ENCODE peak calls at places on chromosomes 1 and 21, in seven cellular contexts. One of them, this sample, is unnamed.

GRCh38 chr1:111593403-111594127 is 26.0 kb upstream of the RAP1A start:
- DNase-seq in H1: no peak
- DNase-seq in activated naive CD8-positive, alpha-beta T cell treated with anti-CD3 and anti-CD28 coated beads, Interleukin-2, amount 50 U/mL, for 24 hours: no peak
- DNase-seq in posterior cingulate gyrus: no peak
- DNase-seq in activated CD4-positive, alpha-beta T cell treated with anti-CD3 and anti-CD28 coated beads, Interleukin-2, amount 50 U/mL, for 4 hours: no peak
- DNase-seq in M059J: peak; percentile 57
- DNase-seq in HTR-8/SVneo: no peak
- DNase-seq in this sample: no peak

GRCh38 chr1:32500387-32501209 is 35.7 kb downstream of the ZBTB8B start:
- DNase-seq in H1: peak; percentile 80
- DNase-seq in posterior cingulate gyrus: peak; percentile 65
- DNase-seq in activated naive CD8-positive, alpha-beta T cell treated with anti-CD3 and anti-CD28 coated beads, Interleukin-2, amount 50 U/mL, for 24 hours: peak; percentile 42
- DNase-seq in activated CD4-positive, alpha-beta T cell treated with anti-CD3 and anti-CD28 coated beads, Interleukin-2, amount 50 U/mL, for 4 hours: no peak
- DNase-seq in M059J: peak; percentile 63
- DNase-seq in HTR-8/SVneo: no peak
- DNase-seq in this sample: peak; percentile 63

GRCh38 chr1:83689900-83690868 is 308.7 kb downstream of the TTLL7 start:
- DNase-seq in H1: no peak
- DNase-seq in M059J: peak; percentile 24
- DNase-seq in posterior cingulate gyrus: no peak
- DNase-seq in activated naive CD8-positive, alpha-beta T cell treated with anti-CD3 and anti-CD28 coated beads, Interleukin-2, amount 50 U/mL, for 24 hours: no peak
- DNase-seq in activated CD4-positive, alpha-beta T cell treated with anti-CD3 and anti-CD28 coated beads, Interleukin-2, amount 50 U/mL, for 4 hours: no peak
- DNase-seq in HTR-8/SVneo: no peak
- DNase-seq in this sample: no peak

GRCh38 chr1:168635129-168635528 is 58.7 kb downstream of the XCL1 start:
- DNase-seq in H1: no peak
- DNase-seq in activated CD4-positive, alpha-beta T cell treated with anti-CD3 and anti-CD28 coated beads, Interleukin-2, amount 50 U/mL, for 4 hours: no peak
- DNase-seq in M059J: peak; percentile 7
- DNase-seq in posterior cingulate gyrus: no peak
- DNase-seq in activated naive CD8-positive, alpha-beta T cell treated with anti-CD3 and anti-CD28 coated beads, Interleukin-2, amount 50 U/mL, for 24 hours: no peak
- DNase-seq in HTR-8/SVneo: no peak
- DNase-seq in this sample: no peak

GRCh38 chr21:44765231-44766013 is 36.2 kb downstream of the UBE2G2 start:
- DNase-seq in HTR-8/SVneo: no peak
- DNase-seq in activated CD4-positive, alpha-beta T cell treated with anti-CD3 and anti-CD28 coated beads, Interleukin-2, amount 50 U/mL, for 4 hours: no peak
- DNase-seq in H1: no peak
- DNase-seq in M059J: peak; percentile 83
- DNase-seq in activated naive CD8-positive, alpha-beta T cell treated with anti-CD3 and anti-CD28 coated beads, Interleukin-2, amount 50 U/mL, for 24 hours: no peak
- DNase-seq in posterior cingulate gyrus: no peak
- DNase-seq in this sample: no peak

GRCh38 chr1:229572286-229572685 is 13.8 kb upstream of the ABCB10 start:
- DNase-seq in HTR-8/SVneo: no peak
- DNase-seq in posterior cingulate gyrus: no peak
- DNase-seq in activated naive CD8-positive, alpha-beta T cell treated with anti-CD3 and anti-CD28 coated beads, Interleukin-2, amount 50 U/mL, for 24 hours: no peak
- DNase-seq in activated CD4-positive, alpha-beta T cell treated with anti-CD3 and anti-CD28 coated beads, Interleukin-2, amount 50 U/mL, for 4 hours: no peak
- DNase-seq in H1: no peak
- DNase-seq in M059J: no peak
- DNase-seq in this sample: no peak

GRCh38 chr1:162248854-162249535 is 127.7 kb downstream of the SPATA46 start:
- DNase-seq in activated naive CD8-positive, alpha-beta T cell treated with anti-CD3 and anti-CD28 coated beads, Interleukin-2, amount 50 U/mL, for 24 hours: no peak
- DNase-seq in activated CD4-positive, alpha-beta T cell treated with anti-CD3 and anti-CD28 coated beads, Interleukin-2, amount 50 U/mL, for 4 hours: no peak
- DNase-seq in M059J: peak; percentile 65
- DNase-seq in H1: peak; percentile 58
- DNase-seq in HTR-8/SVneo: no peak
- DNase-seq in posterior cingulate gyrus: peak; percentile 20
- DNase-seq in this sample: no peak

GRCh38 chr1:151820940-151821339 is 10.7 kb downstream of the RORC start:
- DNase-seq in posterior cingulate gyrus: no peak
- DNase-seq in activated CD4-positive, alpha-beta T cell treated with anti-CD3 and anti-CD28 coated beads, Interleukin-2, amount 50 U/mL, for 4 hours: no peak
- DNase-seq in activated naive CD8-positive, alpha-beta T cell treated with anti-CD3 and anti-CD28 coated beads, Interleukin-2, amount 50 U/mL, for 24 hours: no peak
- DNase-seq in HTR-8/SVneo: no peak
- DNase-seq in M059J: peak; percentile 28
- DNase-seq in H1: no peak
- DNase-seq in this sample: no peak

GRCh38 chr1:178724734-178725602 is at the start of gene RALGPS2:
- DNase-seq in posterior cingulate gyrus: peak; percentile 55
- DNase-seq in activated CD4-positive, alpha-beta T cell treated with anti-CD3 and anti-CD28 coated beads, Interleukin-2, amount 50 U/mL, for 4 hours: peak; percentile 56
- DNase-seq in M059J: peak; percentile 79
- DNase-seq in HTR-8/SVneo: peak; percentile 81
- DNase-seq in activated naive CD8-positive, alpha-beta T cell treated with anti-CD3 and anti-CD28 coated beads, Interleukin-2, amount 50 U/mL, for 24 hours: peak; percentile 63
- DNase-seq in H1: peak; percentile 79
- DNase-seq in this sample: peak; percentile 75

GRCh38 chr1:75855010-75855409 is 58.3 kb downstream of the MSH4 start:
- DNase-seq in activated naive CD8-positive, alpha-beta T cell treated with anti-CD3 and anti-CD28 coated beads, Interleukin-2, amount 50 U/mL, for 24 hours: no peak
- DNase-seq in HTR-8/SVneo: no peak
- DNase-seq in M059J: peak; percentile 59
- DNase-seq in H1: no peak
- DNase-seq in posterior cingulate gyrus: no peak
- DNase-seq in activated CD4-positive, alpha-beta T cell treated with anti-CD3 and anti-CD28 coated beads, Interleukin-2, amount 50 U/mL, for 4 hours: no peak
- DNase-seq in this sample: peak; percentile 25

GRCh38 chr1:32580348-32581017 is 41.3 kb downstream of the ZBTB8A start:
- DNase-seq in activated CD4-positive, alpha-beta T cell treated with anti-CD3 and anti-CD28 coated beads, Interleukin-2, amount 50 U/mL, for 4 hours: no peak
- DNase-seq in M059J: no peak
- DNase-seq in posterior cingulate gyrus: no peak
- DNase-seq in HTR-8/SVneo: no peak
- DNase-seq in activated naive CD8-positive, alpha-beta T cell treated with anti-CD3 and anti-CD28 coated beads, Interleukin-2, amount 50 U/mL, for 24 hours: no peak
- DNase-seq in H1: no peak
- DNase-seq in this sample: no peak

GRCh38 chr21:19603011-19603593 is 1199.5 kb upstream of the TMPRSS15 start:
- DNase-seq in H1: no peak
- DNase-seq in activated naive CD8-positive, alpha-beta T cell treated with anti-CD3 and anti-CD28 coated beads, Interleukin-2, amount 50 U/mL, for 24 hours: no peak
- DNase-seq in activated CD4-positive, alpha-beta T cell treated with anti-CD3 and anti-CD28 coated beads, Interleukin-2, amount 50 U/mL, for 4 hours: no peak
- DNase-seq in posterior cingulate gyrus: no peak
- DNase-seq in M059J: no peak
- DNase-seq in HTR-8/SVneo: no peak
- DNase-seq in this sample: no peak

GRCh38 chr1:154497026-154497806 is 4.8 kb upstream of the TDRD10 start:
- DNase-seq in HTR-8/SVneo: no peak
- DNase-seq in H1: no peak
- DNase-seq in posterior cingulate gyrus: no peak
- DNase-seq in activated CD4-positive, alpha-beta T cell treated with anti-CD3 and anti-CD28 coated beads, Interleukin-2, amount 50 U/mL, for 4 hours: no peak
- DNase-seq in activated naive CD8-positive, alpha-beta T cell treated with anti-CD3 and anti-CD28 coated beads, Interleukin-2, amount 50 U/mL, for 24 hours: no peak
- DNase-seq in M059J: no peak
- DNase-seq in this sample: no peak

GRCh38 chr1:19639999-19640362 is 4.1 kb upstream of the NBL1 start:
- DNase-seq in HTR-8/SVneo: no peak
- DNase-seq in activated CD4-positive, alpha-beta T cell treated with anti-CD3 and anti-CD28 coated beads, Interleukin-2, amount 50 U/mL, for 4 hours: no peak
- DNase-seq in posterior cingulate gyrus: no peak
- DNase-seq in M059J: peak; percentile 19
- DNase-seq in activated naive CD8-positive, alpha-beta T cell treated with anti-CD3 and anti-CD28 coated beads, Interleukin-2, amount 50 U/mL, for 24 hours: no peak
- DNase-seq in H1: no peak
- DNase-seq in this sample: peak; percentile 49

GRCh38 chr1:180195916-180196315 is 34.1 kb upstream of the LHX4 start:
- DNase-seq in HTR-8/SVneo: no peak
- DNase-seq in H1: no peak
- DNase-seq in activated naive CD8-positive, alpha-beta T cell treated with anti-CD3 and anti-CD28 coated beads, Interleukin-2, amount 50 U/mL, for 24 hours: no peak
- DNase-seq in posterior cingulate gyrus: no peak
- DNase-seq in activated CD4-positive, alpha-beta T cell treated with anti-CD3 and anti-CD28 coated beads, Interleukin-2, amount 50 U/mL, for 4 hours: no peak
- DNase-seq in M059J: no peak
- DNase-seq in this sample: no peak

GRCh38 chr1:94486990-94487389 is 54.6 kb downstream of the F3 start:
- DNase-seq in H1: no peak
- DNase-seq in M059J: no peak
- DNase-seq in HTR-8/SVneo: no peak
- DNase-seq in activated CD4-positive, alpha-beta T cell treated with anti-CD3 and anti-CD28 coated beads, Interleukin-2, amount 50 U/mL, for 4 hours: no peak
- DNase-seq in activated naive CD8-positive, alpha-beta T cell treated with anti-CD3 and anti-CD28 coated beads, Interleukin-2, amount 50 U/mL, for 24 hours: no peak
- DNase-seq in posterior cingulate gyrus: no peak
- DNase-seq in this sample: no peak

GRCh38 chr1:23593556-23594148 is 34.4 kb upstream of the ID3 start:
- DNase-seq in activated naive CD8-positive, alpha-beta T cell treated with anti-CD3 and anti-CD28 coated beads, Interleukin-2, amount 50 U/mL, for 24 hours: no peak
- DNase-seq in M059J: peak; percentile 85
- DNase-seq in posterior cingulate gyrus: no peak
- DNase-seq in HTR-8/SVneo: peak; percentile 48
- DNase-seq in activated CD4-positive, alpha-beta T cell treated with anti-CD3 and anti-CD28 coated beads, Interleukin-2, amount 50 U/mL, for 4 hours: no peak
- DNase-seq in H1: no peak
- DNase-seq in this sample: no peak

GRCh38 chr1:47280142-47280541 is 33.8 kb downstream of the STIL start:
- DNase-seq in posterior cingulate gyrus: no peak
- DNase-seq in M059J: no peak
- DNase-seq in H1: no peak
- DNase-seq in activated naive CD8-positive, alpha-beta T cell treated with anti-CD3 and anti-CD28 coated beads, Interleukin-2, amount 50 U/mL, for 24 hours: no peak
- DNase-seq in HTR-8/SVneo: no peak
- DNase-seq in activated CD4-positive, alpha-beta T cell treated with anti-CD3 and anti-CD28 coated beads, Interleukin-2, amount 50 U/mL, for 4 hours: no peak
- DNase-seq in this sample: peak; percentile 11

GRCh38 chr1:93980320-93980744 is 71.1 kb upstream of the GCLM start:
- DNase-seq in posterior cingulate gyrus: no peak
- DNase-seq in activated CD4-positive, alpha-beta T cell treated with anti-CD3 and anti-CD28 coated beads, Interleukin-2, amount 50 U/mL, for 4 hours: no peak
- DNase-seq in M059J: no peak
- DNase-seq in activated naive CD8-positive, alpha-beta T cell treated with anti-CD3 and anti-CD28 coated beads, Interleukin-2, amount 50 U/mL, for 24 hours: no peak
- DNase-seq in H1: peak; percentile 58
- DNase-seq in HTR-8/SVneo: no peak
- DNase-seq in this sample: no peak

GRCh38 chr1:17984510-17985085 is 123.0 kb upstream of the IGSF21 start:
- DNase-seq in H1: peak; percentile 86
- DNase-seq in activated CD4-positive, alpha-beta T cell treated with anti-CD3 and anti-CD28 coated beads, Interleukin-2, amount 50 U/mL, for 4 hours: no peak
- DNase-seq in posterior cingulate gyrus: no peak
- DNase-seq in M059J: peak; percentile 7
- DNase-seq in activated naive CD8-positive, alpha-beta T cell treated with anti-CD3 and anti-CD28 coated beads, Interleukin-2, amount 50 U/mL, for 24 hours: peak; percentile 26
- DNase-seq in HTR-8/SVneo: no peak
- DNase-seq in this sample: no peak

GRCh38 chr1:12001249-12001917 is 17.9 kb upstream of the MIIP start:
- DNase-seq in posterior cingulate gyrus: peak; percentile 39
- DNase-seq in activated CD4-positive, alpha-beta T cell treated with anti-CD3 and anti-CD28 coated beads, Interleukin-2, amount 50 U/mL, for 4 hours: peak; percentile 18
- DNase-seq in H1: peak; percentile 83
- DNase-seq in activated naive CD8-positive, alpha-beta T cell treated with anti-CD3 and anti-CD28 coated beads, Interleukin-2, amount 50 U/mL, for 24 hours: peak; percentile 62
- DNase-seq in M059J: peak; percentile 48
- DNase-seq in HTR-8/SVneo: peak; percentile 19
- DNase-seq in this sample: peak; percentile 60

GRCh38 chr1:11802616-11802972 is 3.2 kb downstream of the MTHFR start:
- DNase-seq in H1: no peak
- DNase-seq in HTR-8/SVneo: no peak
- DNase-seq in activated CD4-positive, alpha-beta T cell treated with anti-CD3 and anti-CD28 coated beads, Interleukin-2, amount 50 U/mL, for 4 hours: no peak
- DNase-seq in activated naive CD8-positive, alpha-beta T cell treated with anti-CD3 and anti-CD28 coated beads, Interleukin-2, amount 50 U/mL, for 24 hours: no peak
- DNase-seq in posterior cingulate gyrus: no peak
- DNase-seq in M059J: no peak
- DNase-seq in this sample: no peak

GRCh38 chr1:1308756-1309524 is 543 bp downstream of the PUSL1 start:
- DNase-seq in HTR-8/SVneo: no peak
- DNase-seq in M059J: no peak
- DNase-seq in activated CD4-positive, alpha-beta T cell treated with anti-CD3 and anti-CD28 coated beads, Interleukin-2, amount 50 U/mL, for 4 hours: no peak
- DNase-seq in posterior cingulate gyrus: no peak
- DNase-seq in activated naive CD8-positive, alpha-beta T cell treated with anti-CD3 and anti-CD28 coated beads, Interleukin-2, amount 50 U/mL, for 24 hours: peak; percentile 34
- DNase-seq in H1: peak; percentile 78
- DNase-seq in this sample: no peak

GRCh38 chr1:67752306-67752705 is 67.3 kb downstream of the GADD45A start:
- DNase-seq in posterior cingulate gyrus: no peak
- DNase-seq in M059J: peak; percentile 75
- DNase-seq in activated naive CD8-positive, alpha-beta T cell treated with anti-CD3 and anti-CD28 coated beads, Interleukin-2, amount 50 U/mL, for 24 hours: no peak
- DNase-seq in activated CD4-positive, alpha-beta T cell treated with anti-CD3 and anti-CD28 coated beads, Interleukin-2, amount 50 U/mL, for 4 hours: no peak
- DNase-seq in HTR-8/SVneo: no peak
- DNase-seq in H1: no peak
- DNase-seq in this sample: no peak

GRCh38 chr1:3038571-3039181 is 17.4 kb downstream of the ACTRT2 start:
- DNase-seq in activated CD4-positive, alpha-beta T cell treated with anti-CD3 and anti-CD28 coated beads, Interleukin-2, amount 50 U/mL, for 4 hours: no peak
- DNase-seq in activated naive CD8-positive, alpha-beta T cell treated with anti-CD3 and anti-CD28 coated beads, Interleukin-2, amount 50 U/mL, for 24 hours: no peak
- DNase-seq in posterior cingulate gyrus: peak; percentile 1
- DNase-seq in HTR-8/SVneo: no peak
- DNase-seq in H1: no peak
- DNase-seq in M059J: no peak
- DNase-seq in this sample: no peak

GRCh38 chr1:180231506-180232420 is 1.7 kb downstream of the LHX4 start:
- DNase-seq in M059J: peak; percentile 73
- DNase-seq in activated naive CD8-positive, alpha-beta T cell treated with anti-CD3 and anti-CD28 coated beads, Interleukin-2, amount 50 U/mL, for 24 hours: peak; percentile 15
- DNase-seq in HTR-8/SVneo: peak; percentile 59
- DNase-seq in H1: peak; percentile 77
- DNase-seq in activated CD4-positive, alpha-beta T cell treated with anti-CD3 and anti-CD28 coated beads, Interleukin-2, amount 50 U/mL, for 4 hours: no peak
- DNase-seq in posterior cingulate gyrus: no peak
- DNase-seq in this sample: peak; percentile 26

This sample was measured in fibroblast of gingiva.